ENCODE peak calls at places on chromosomes 13 and 19, in four cellular contexts. E is heart right ventricle, W is osteoblast, J is uterus. U is an unnamed sample.
A peak's percentile ranks its signal among the peaks of the same experiment; 100 is the strongest.

GRCh38 chr13:95485518-95486144 is 66.9 kb upstream of the CLDN10 start:
- DNase-seq in J (no peak), W (no peak), E (no peak), U (no peak)

GRCh38 chr19:55986487-55986886 is at the start of gene NLRP5:
- DNase-seq in J (no peak), W (no peak), E (no peak), U (no peak)

GRCh38 chr13:20016649-20017364 is 58.3 kb downstream of the ZMYM2 start:
- DNase-seq in J (no peak), E (no peak), W (no peak), U (no peak)

GRCh38 chr19:4016486-4016885 is 8.9 kb downstream of the PIAS4 start:
- DNase-seq in E (no peak), W (peak; percentile 82), J (no peak), U (no peak)

GRCh38 chr13:29362849-29363604 is 232.5 kb downstream of the SLC7A1 start:
- DNase-seq in W (peak; percentile 85), E (peak; percentile 24), J (peak; percentile 22), U (no peak)

GRCh38 chr13:50948576-50948975 is 39.0 kb downstream of the RNASEH2B start:
- DNase-seq in E (no peak), W (peak; percentile 76), J (no peak), U (no peak)

GRCh38 chr13:42720116-42720857 is 61.1 kb upstream of the FAM216B start:
- DNase-seq in J (peak; percentile 56), W (peak; percentile 62), E (no peak), U (peak; percentile 81)

GRCh38 chr13:76823969-76824368 is 62.2 kb downstream of the KCTD12 start:
- DNase-seq in E (no peak), W (no peak), J (no peak), U (no peak)

GRCh38 chr13:50224534-50224933 is 209.3 kb downstream of the KCNRG start:
- DNase-seq in W (peak; percentile 59), J (no peak), E (no peak), U (no peak)

GRCh38 chr19:47430041-47430802 is 10.9 kb upstream of the MEIS3 start:
- DNase-seq in J (no peak), E (no peak), W (peak; percentile 95), U (no peak)

GRCh38 chr13:21884299-21884878 is 213.5 kb downstream of the FGF9 start:
- DNase-seq in E (no peak), J (no peak), W (no peak), U (no peak)

GRCh38 chr13:73902847-73903246 is 231.4 kb downstream of the KLF12 start:
- DNase-seq in E (no peak), W (no peak), J (no peak), U (no peak)

GRCh38 chr13:72652681-72653080 is 74.7 kb downstream of the MZT1 start:
- DNase-seq in W (no peak), E (no peak), J (no peak), U (no peak)

GRCh38 chr13:77429320-77430142 is 102.6 kb upstream of the MYCBP2 start:
- DNase-seq in E (no peak), J (no peak), W (peak; percentile 47), U (no peak)

GRCh38 chr13:99909836-99910619 is 61.5 kb downstream of the ZIC5 start:
- DNase-seq in E (peak; percentile 23), W (no peak), J (no peak), U (no peak)

GRCh38 chr13:105403065-105403464 is 1132.4 kb downstream of the EFNB2 start:
- DNase-seq in J (no peak), W (no peak), E (no peak), U (no peak)

GRCh38 chr13:75803175-75803611 is 167.1 kb downstream of the LMO7 start:
- DNase-seq in E (no peak), W (no peak), J (no peak), U (no peak)

GRCh38 chr19:42313096-42313839 is at the start of gene TMEM145:
- DNase-seq in E (no peak), W (peak; percentile 98), J (no peak), U (no peak)
- TF ChIP-seq CTCF in E (no peak), W (no peak), J (no peak), U (no peak)

GRCh38 chr19:51901860-51902259 is 3.0 kb downstream of the ZNF649 start:
- DNase-seq in W (no peak), E (no peak), J (no peak), U (no peak)
- TF ChIP-seq CTCF in W (no peak), E (no peak), J (no peak), U (no peak)

DNA sequence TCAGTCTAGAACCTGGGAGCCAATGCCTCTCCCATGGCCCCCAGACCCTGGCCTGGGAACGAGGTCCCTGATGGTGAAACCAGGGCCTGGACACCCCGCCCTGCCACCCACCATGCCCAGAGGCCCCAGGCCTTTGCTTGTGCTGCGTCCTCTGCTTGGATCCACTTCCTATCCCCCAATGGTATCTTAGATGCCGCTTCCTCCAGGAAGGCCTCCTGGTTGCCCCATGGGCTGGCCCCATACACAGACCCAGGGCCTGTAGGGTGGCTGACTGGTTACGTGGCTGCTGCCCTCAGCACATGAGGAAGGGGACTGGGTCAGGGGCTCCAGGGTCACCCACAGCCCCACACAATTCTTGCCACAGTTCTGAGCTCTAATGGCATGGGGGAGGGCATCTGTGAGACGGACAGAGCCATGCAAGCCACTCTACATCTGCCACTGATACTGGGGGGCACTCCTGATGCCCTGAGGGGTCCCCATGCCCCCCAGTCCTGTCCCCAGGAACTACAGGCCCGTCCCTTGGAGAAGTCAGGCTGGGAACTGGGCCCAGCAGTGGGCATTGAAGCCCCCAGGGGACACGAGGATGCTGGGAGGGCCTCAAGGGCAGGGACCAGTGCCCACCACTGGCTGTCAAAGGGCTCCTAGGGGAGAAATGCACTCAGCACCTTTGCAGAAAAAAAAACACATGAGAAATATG is 5.0 kb downstream of the RPL36 start:
- DNase-seq in J (no peak), E (no peak), W (peak; percentile 73), U (no peak)
- TF ChIP-seq CTCF in J (no peak), E (no peak), W (no peak), U (no peak)

DNA sequence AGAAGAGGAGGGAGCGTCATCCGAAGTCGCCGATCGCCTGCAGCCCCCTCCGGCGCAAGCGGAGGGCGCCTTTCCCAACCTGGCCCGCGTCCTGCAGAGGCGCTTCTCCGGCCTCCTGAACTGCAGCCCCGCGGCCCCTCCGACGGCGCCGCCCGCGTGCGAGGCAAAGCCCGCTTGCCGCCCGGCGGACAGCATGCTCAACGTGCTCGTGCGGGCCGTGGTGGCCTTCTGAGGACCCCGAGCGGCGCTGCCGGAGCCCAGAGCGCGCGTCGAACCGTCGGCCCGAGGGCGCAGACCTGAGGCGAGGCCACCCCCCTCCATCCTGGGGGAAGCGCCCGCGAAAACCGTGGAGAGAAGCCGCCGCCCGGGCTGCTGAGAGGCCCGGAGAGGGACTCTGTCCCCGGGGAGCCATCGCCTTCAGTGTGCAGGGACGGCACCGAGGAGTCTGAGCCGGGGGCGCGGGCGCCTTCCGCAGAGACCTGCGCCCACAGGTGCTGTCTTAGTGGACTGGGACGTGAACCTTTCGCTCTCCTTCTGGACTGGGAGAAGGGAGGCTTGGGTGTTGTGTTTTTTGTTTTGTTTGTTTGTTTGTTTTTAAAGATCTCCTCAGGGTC is 3.5 kb downstream of the IER2 start:
- DNase-seq in E (no peak), W (peak; percentile 83), J (peak; percentile 59), U (no peak)
- TF ChIP-seq CTCF in E (no peak), W (no peak), J (peak; percentile 17), U (peak; percentile 18)

GRCh38 chr19:861756-862528 is 2.5 kb downstream of the CFD start:
- DNase-seq in J (no peak), E (no peak), W (peak; percentile 95), U (no peak)

GRCh38 chr19:861099-861755 is 1.8 kb downstream of the CFD start:
- DNase-seq in E (no peak), W (no peak), J (no peak), U (no peak)

GRCh38 chr19:862529-863304 is 3.3 kb downstream of the CFD start:
- DNase-seq in E (no peak), J (peak; percentile 62), W (peak; percentile 96), U (peak; percentile 72)

GRCh38 chr19:858868-859843 is at the start of gene CFD:
- DNase-seq in J (no peak), E (no peak), W (peak; percentile 95), U (peak; percentile 73)

DNA sequence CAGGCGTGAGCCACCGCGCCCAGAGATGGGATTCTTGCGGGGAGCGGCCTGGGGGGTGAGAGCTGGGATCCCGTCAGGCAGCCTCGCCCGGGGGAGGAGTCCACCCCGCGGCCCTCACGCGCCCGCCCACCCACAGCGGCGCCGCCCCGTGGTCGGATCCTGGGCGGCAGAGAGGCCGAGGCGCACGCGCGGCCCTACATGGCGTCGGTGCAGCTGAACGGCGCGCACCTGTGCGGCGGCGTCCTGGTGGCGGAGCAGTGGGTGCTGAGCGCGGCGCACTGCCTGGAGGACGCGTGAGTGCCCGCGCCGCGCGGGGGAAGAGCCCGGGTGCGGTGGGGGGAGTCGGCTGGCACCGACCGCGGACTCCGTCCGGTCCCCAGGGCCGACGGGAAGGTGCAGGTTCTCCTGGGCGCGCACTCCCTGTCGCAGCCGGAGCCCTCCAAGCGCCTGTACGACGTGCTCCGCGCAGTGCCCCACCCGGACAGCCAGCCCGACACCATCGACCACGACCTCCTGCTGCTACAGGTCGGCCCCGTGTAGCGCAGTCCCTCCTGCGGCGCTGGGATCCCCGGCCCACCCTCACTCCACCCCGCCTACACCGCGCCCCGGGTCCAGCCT is 1.1 kb downstream of the CFD start:
- DNase-seq in J (no peak), W (peak; percentile 99), E (no peak), U (no peak)
- TF ChIP-seq CTCF in J (no peak), W (no peak), E (no peak), U (peak; percentile 20)

U was measured in CD14-positive monocyte.